ENCODE peak calls at places on chromosomes 7 and 10, in seven cellular contexts. S is K562, E is HCT116, C is GM12878, T is SK-N-SH, L is HepG2, Z is H1. I is an unnamed sample.

GRCh38 chr7:94022550-94022949 is 18.4 kb upstream of the BET1 start:
- DNase-seq in S (no peak), E (no peak), C (no peak), T (no peak), L (no peak), Z (no peak), I (no peak)

GRCh38 chr7:134548877-134549276 is at the start of gene AKR1B15:
- DNase-seq in S (no peak), E (no peak), C (peak), T (no peak), L (no peak), Z (no peak), I (no peak)

GRCh38 chr10:71753960-71754505 is 19.3 kb downstream of the VSIR start:
- DNase-seq in S (no peak), E (no peak), C (no peak), T (no peak), L (no peak), Z (no peak), I (no peak)

GRCh38 chr7:2210551-2211258 is 22.0 kb downstream of the MAD1L1 start:
- DNase-seq in S (no peak), E (no peak), C (no peak), T (no peak), L (no peak), Z (no peak), I (no peak)

GRCh38 chr10:23172846-23173548 is 19.1 kb upstream of the PTF1A start:
- DNase-seq in S (no peak), E (no peak), C (no peak), T (peak), L (no peak), Z (no peak), I (no peak)

GRCh38 chr7:12322287-12322902 is 81.3 kb downstream of the VWDE start:
- DNase-seq in S (peak), E (peak), C (no peak), T (peak), L (peak), Z (no peak), I (no peak)

GRCh38 chr10:65611592-65611991 is 1314.2 kb upstream of the LRRTM3 start:
- DNase-seq in S (no peak), E (no peak), C (no peak), T (no peak), L (no peak), Z (no peak), I (no peak)

GRCh38 chr10:36720931-36721330 is 404.5 kb upstream of the ANKRD30A start:
- DNase-seq in S (no peak), E (no peak), C (no peak), T (no peak), L (no peak), Z (no peak), I (no peak)

GRCh38 chr10:70433581-70434280 is 7.8 kb downstream of the NODAL start:
- DNase-seq in S (no peak), E (no peak), C (no peak), T (no peak), L (no peak), Z (no peak), I (no peak)

GRCh38 chr7:24419070-24419469 is 135.1 kb downstream of the NPY start:
- DNase-seq in S (peak), E (peak), C (no peak), T (peak), L (no peak), Z (no peak), I (peak)

GRCh38 chr10:34420795-34421194 is 394.3 kb downstream of the PARD3 start:
- DNase-seq in S (no peak), E (no peak), C (no peak), T (no peak), L (no peak), Z (no peak), I (no peak)
- TF ChIP-seq JUND in S (no peak), E (no peak), C (no peak), T (no peak), L (no peak), Z (no peak), I (no peak)

DNA sequence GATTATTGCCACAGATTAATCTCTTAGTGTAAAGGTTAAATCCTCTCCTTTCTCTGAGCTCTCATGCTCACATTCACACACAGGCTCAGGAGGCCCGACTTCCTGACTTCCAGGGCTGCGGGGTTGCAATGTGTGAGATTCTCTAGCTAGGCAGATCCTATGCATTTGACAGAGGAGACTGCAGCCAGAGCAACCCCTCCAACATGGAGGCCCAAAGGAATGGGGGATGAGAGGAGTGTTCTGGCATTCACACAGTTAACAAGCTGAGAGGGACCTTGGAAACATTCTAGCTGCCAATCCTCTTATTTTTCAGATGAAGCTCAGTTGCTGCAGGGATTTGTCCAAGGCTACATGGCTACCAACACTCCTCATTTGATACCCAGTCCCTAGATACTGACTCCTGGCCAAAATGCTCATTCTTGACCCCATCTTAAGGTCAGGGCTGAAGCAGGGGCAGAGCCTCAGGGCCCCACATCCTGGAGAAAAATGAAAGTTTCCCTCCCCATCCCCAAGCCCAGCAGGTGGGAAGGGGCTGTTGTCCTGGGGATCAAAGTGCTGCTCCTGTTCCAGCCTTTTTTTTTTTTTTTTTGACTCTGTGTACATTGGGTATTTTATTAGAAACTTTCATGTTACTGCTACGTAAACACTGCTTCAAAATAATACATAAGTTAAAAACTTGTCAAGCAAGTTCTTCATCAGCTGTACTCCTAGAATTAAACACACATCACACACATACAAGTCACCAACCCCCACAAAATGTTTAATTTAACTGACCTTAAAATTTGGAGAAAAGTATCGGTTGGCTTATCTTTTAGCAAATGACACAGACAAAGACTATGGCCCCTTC is 325.6 kb downstream of the PLXNA4 start:
- DNase-seq in S (no peak), E (no peak), C (no peak), T (no peak), L (peak), Z (no peak), I (no peak)
- TF ChIP-seq JUND in S (no peak), E (no peak), C (no peak), T (no peak), L (no peak), Z (no peak), I (no peak)

GRCh38 chr10:130493021-130493420 is 356.8 kb downstream of the GLRX3 start:
- DNase-seq in S (no peak), E (no peak), C (no peak), T (no peak), L (no peak), Z (no peak), I (no peak)

GRCh38 chr10:130491698-130492050 is 355.5 kb downstream of the GLRX3 start:
- DNase-seq in S (no peak), E (no peak), C (no peak), T (no peak), L (no peak), Z (no peak), I (peak)

GRCh38 chr10:130493446-130494198 is 357.4 kb downstream of the GLRX3 start:
- DNase-seq in S (no peak), E (no peak), C (no peak), T (peak), L (no peak), Z (no peak), I (no peak)

GRCh38 chr10:130492266-130492934 is 356.2 kb downstream of the GLRX3 start:
- DNase-seq in S (no peak), E (no peak), C (no peak), T (no peak), L (no peak), Z (no peak), I (no peak)

GRCh38 chr10:130491011-130491697 is 355.0 kb downstream of the GLRX3 start:
- DNase-seq in S (no peak), E (no peak), C (no peak), T (no peak), L (no peak), Z (no peak), I (no peak)
- TF ChIP-seq JUND in S (no peak), E (no peak), C (no peak), T (no peak), L (no peak), Z (no peak), I (no peak)

GRCh38 chr7:42549212-42549611 is 312.2 kb upstream of the GLI3 start:
- DNase-seq in S (no peak), E (no peak), C (no peak), T (no peak), L (no peak), Z (no peak), I (no peak)

GRCh38 chr7:42549866-42550485 is 313.0 kb upstream of the GLI3 start:
- DNase-seq in S (no peak), E (no peak), C (no peak), T (no peak), L (no peak), Z (no peak), I (no peak)

GRCh38 chr7:42545049-42545724 is 308.2 kb upstream of the GLI3 start:
- DNase-seq in S (no peak), E (no peak), C (no peak), T (no peak), L (no peak), Z (no peak), I (no peak)

GRCh38 chr7:42552227-42552626 is 315.2 kb upstream of the GLI3 start:
- DNase-seq in S (no peak), E (no peak), C (no peak), T (no peak), L (no peak), Z (no peak), I (no peak)

DNA sequence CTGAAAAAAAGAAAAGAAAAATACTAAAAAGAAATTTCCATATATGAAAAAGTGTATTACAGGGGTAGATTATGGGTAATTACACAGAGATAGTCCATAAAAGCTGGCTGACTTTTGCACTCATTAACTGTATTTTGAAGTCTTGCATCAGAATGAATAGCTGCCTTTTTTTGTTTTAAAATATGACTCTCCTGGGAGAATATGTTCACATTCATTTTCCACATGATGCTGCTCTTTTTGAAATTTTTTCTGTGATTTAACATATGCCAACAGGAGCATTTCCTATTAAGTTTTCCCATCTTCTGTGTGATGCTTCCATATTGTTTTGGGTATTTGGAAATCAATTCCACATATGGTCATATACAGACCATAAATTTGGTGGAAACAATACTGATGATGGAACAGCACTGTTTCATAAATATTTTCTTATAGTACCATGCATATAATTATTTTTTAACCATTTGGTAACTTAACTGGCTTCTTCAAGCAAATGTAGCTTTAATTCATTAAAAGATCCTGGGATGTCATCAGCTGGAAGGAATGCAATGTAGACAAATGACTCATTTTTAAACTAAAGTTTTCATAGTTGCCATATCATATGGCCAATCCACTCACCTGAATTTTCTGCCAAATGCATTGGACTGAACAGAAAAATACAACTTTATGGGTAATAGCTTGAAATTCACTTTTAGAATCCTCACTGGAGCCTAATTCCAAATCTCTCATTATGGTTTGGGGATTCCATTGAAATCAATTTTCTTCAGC is 313.9 kb upstream of the GLI3 start:
- DNase-seq in S (no peak), E (no peak), C (no peak), T (no peak), L (no peak), Z (no peak), I (no peak)
- TF ChIP-seq JUND in S (no peak), E (no peak), C (no peak), T (no peak), L (no peak), Z (no peak), I (no peak)

GRCh38 chr7:29810813-29811482 is 4.6 kb downstream of the WIPF3 start:
- DNase-seq in S (no peak), E (no peak), C (no peak), T (no peak), L (no peak), Z (no peak), I (no peak)

GRCh38 chr7:29812185-29812876 is 6.0 kb downstream of the WIPF3 start:
- DNase-seq in S (no peak), E (no peak), C (no peak), T (no peak), L (no peak), Z (no peak), I (no peak)

GRCh38 chr7:29809533-29810155 is 3.3 kb downstream of the WIPF3 start:
- DNase-seq in S (no peak), E (no peak), C (no peak), T (no peak), L (no peak), Z (no peak), I (peak)

GRCh38 chr7:29810297-29810696 is 4.0 kb downstream of the WIPF3 start:
- DNase-seq in S (no peak), E (no peak), C (no peak), T (no peak), L (no peak), Z (no peak), I (no peak)

GRCh38 chr7:29811597-29811996 is 5.3 kb downstream of the WIPF3 start:
- DNase-seq in S (no peak), E (no peak), C (no peak), T (no peak), L (no peak), Z (no peak), I (no peak)
- TF ChIP-seq JUND in S (no peak), E (no peak), C (no peak), T (no peak), L (no peak), Z (no peak), I (no peak)

DNA sequence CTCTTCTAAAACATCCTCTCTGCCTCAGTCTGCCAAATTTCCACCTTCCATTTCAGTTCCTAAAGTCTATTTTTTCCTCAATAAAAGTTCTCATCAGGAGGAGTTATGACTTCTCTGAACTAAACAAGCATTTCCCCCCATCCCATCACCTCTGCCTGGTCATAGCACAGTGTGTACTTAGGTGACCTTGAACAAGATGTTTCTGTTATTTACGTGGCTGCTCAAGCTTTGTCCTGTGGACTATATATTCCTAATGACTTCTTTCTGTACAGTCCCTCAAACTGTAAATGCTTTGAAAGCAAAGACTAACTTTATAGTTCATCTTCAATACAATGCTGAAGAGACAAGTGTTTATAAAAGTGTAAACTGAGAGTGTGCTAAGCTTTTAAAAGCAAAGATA is 166.9 kb downstream of the CPEB3 start:
- DNase-seq in S (no peak), E (no peak), C (no peak), T (no peak), L (peak), Z (no peak), I (no peak)
- TF ChIP-seq JUND in S (no peak), E (no peak), C (no peak), T (no peak), L (no peak), Z (no peak), I (no peak)

GRCh38 chr7:47570649-47571050 is 11.3 kb downstream of the TNS3 start:
- DNase-seq in S (no peak), E (no peak), C (no peak), T (no peak), L (no peak), Z (no peak), I (no peak)
- TF ChIP-seq JUND in S (no peak), E (no peak), C (no peak), T (no peak), L (no peak), Z (no peak), I (no peak)